ENCODE peak calls at places on chromosomes 7 and 10, in eight cellular contexts. Q is CD8-positive, alpha-beta T cell; E is HCT116; D is neural progenitor cell; S is right lobe of liver; F is pancreas; X is IMR-90; I is lung. W is an unnamed sample. For H3K4me1, the result is how much of the 10 kb centered on the place peaks cover.

GRCh38 chr10:484441-484924 is 205.0 kb downstream of the DIP2C start:
- DNase-seq in Q (no peak), E (no peak), D (peak), S (peak), F (no peak), X (peak), I (peak), W (peak)

GRCh38 chr10:98186681-98187080 is 52.2 kb downstream of the R3HCC1L start:
- DNase-seq in Q (no peak), E (no peak), D (no peak), S (no peak), F (no peak), X (peak), I (no peak), W (no peak)

GRCh38 chr7:38700111-38700510 is 68.9 kb upstream of the AMPH start:
- DNase-seq in Q (no peak), E (no peak), D (no peak), S (no peak), F (no peak), X (no peak), I (no peak), W (no peak)

GRCh38 chr10:104406715-104407517 is 53.3 kb downstream of the CFAP58 start:
- DNase-seq in Q (no peak), E (peak), D (peak), S (no peak), F (no peak), X (peak), I (no peak), W (no peak)

GRCh38 chr10:113060221-113061053 is 110.4 kb downstream of the TCF7L2 start:
- DNase-seq in Q (no peak), E (no peak), D (no peak), S (no peak), F (no peak), X (no peak), I (no peak), W (peak)

GRCh38 chr10:23217471-23217870 is 25.4 kb downstream of the PTF1A start:
- DNase-seq in Q (no peak), E (no peak), D (no peak), S (no peak), F (no peak), X (no peak), I (no peak), W (no peak)

GRCh38 chr7:129925416-129926002 is 27.3 kb downstream of the UBE2H start:
- DNase-seq in Q (no peak), E (no peak), D (no peak), S (no peak), F (no peak), X (peak), I (no peak), W (no peak)

GRCh38 chr10:97612386-97612785 is 20.9 kb downstream of the MORN4 start:
- DNase-seq in Q (no peak), E (peak), D (peak), S (no peak), F (no peak), X (peak), I (no peak), W (peak)

GRCh38 chr7:93601363-93601762 is 26.8 kb upstream of the CALCR start:
- DNase-seq in Q (no peak), E (no peak), D (peak), S (no peak), F (no peak), X (no peak), I (no peak), W (peak)

GRCh38 chr10:90718185-90718584 is 139.7 kb downstream of the HTR7 start:
- DNase-seq in Q (no peak), E (no peak), D (no peak), S (no peak), F (no peak), X (no peak), I (no peak), W (peak)

GRCh38 chr10:46547331-46547880 is 9.1 kb downstream of the GPRIN2 start:
- DNase-seq in Q (no peak), E (no peak), D (no peak), S (peak), F (peak), X (no peak), I (no peak), W (no peak)

GRCh38 chr7:41297167-41297566 is 405.7 kb downstream of the INHBA start:
- DNase-seq in Q (no peak), E (no peak), D (peak), S (no peak), F (no peak), X (no peak), I (no peak), W (no peak)

GRCh38 chr7:131501422-131501821 is 55.0 kb downstream of the PODXL start:
- DNase-seq in Q (no peak), E (no peak), D (no peak), S (no peak), F (no peak), X (peak), I (no peak), W (no peak)

GRCh38 chr7:69837387-69838068 is 239.3 kb downstream of the AUTS2 start:
- DNase-seq in Q (no peak), E (no peak), D (peak), S (no peak), F (no peak), X (no peak), I (no peak), W (peak)

GRCh38 chr7:51067757-51068156 is 248.9 kb downstream of the COBL start:
- DNase-seq in Q (no peak), E (peak), D (peak), S (no peak), F (peak), X (peak), I (peak), W (peak)

GRCh38 chr10:24718031-24718855 is 5.4 kb downstream of the ARHGAP21 start:
- DNase-seq in Q (no peak), E (no peak), D (no peak), S (no peak), F (no peak), X (peak), I (no peak), W (no peak)
- H3K4me1 ChIP-seq in Q (under half), E (under half), D (under half), S (under half), F (under half), X (under half), I (under half), W (under half)

GRCh38 chr7:18553585-18554055 is 58.1 kb downstream of the HDAC9 start:
- DNase-seq in Q (no peak), E (no peak), D (no peak), S (no peak), F (no peak), X (no peak), I (no peak), W (no peak)

GRCh38 chr7:18555120-18555519 is 59.6 kb downstream of the HDAC9 start:
- DNase-seq in Q (no peak), E (no peak), D (no peak), S (no peak), F (no peak), X (peak), I (no peak), W (no peak)

GRCh38 chr7:18552311-18552916 is 56.9 kb downstream of the HDAC9 start:
- DNase-seq in Q (no peak), E (no peak), D (no peak), S (no peak), F (no peak), X (peak), I (no peak), W (no peak)

GRCh38 chr7:18550574-18550973 is 55.0 kb downstream of the HDAC9 start:
- DNase-seq in Q (no peak), E (no peak), D (no peak), S (no peak), F (no peak), X (no peak), I (no peak), W (no peak)

GRCh38 chr7:18552943-18553584 is 57.5 kb downstream of the HDAC9 start:
- DNase-seq in Q (no peak), E (no peak), D (no peak), S (no peak), F (no peak), X (no peak), I (no peak), W (no peak)
- H3K4me3 ChIP-seq in Q (no peak), E (no peak), D (no peak), S (no peak), F (no peak), X (no peak), I (no peak), W (no peak)

DNA sequence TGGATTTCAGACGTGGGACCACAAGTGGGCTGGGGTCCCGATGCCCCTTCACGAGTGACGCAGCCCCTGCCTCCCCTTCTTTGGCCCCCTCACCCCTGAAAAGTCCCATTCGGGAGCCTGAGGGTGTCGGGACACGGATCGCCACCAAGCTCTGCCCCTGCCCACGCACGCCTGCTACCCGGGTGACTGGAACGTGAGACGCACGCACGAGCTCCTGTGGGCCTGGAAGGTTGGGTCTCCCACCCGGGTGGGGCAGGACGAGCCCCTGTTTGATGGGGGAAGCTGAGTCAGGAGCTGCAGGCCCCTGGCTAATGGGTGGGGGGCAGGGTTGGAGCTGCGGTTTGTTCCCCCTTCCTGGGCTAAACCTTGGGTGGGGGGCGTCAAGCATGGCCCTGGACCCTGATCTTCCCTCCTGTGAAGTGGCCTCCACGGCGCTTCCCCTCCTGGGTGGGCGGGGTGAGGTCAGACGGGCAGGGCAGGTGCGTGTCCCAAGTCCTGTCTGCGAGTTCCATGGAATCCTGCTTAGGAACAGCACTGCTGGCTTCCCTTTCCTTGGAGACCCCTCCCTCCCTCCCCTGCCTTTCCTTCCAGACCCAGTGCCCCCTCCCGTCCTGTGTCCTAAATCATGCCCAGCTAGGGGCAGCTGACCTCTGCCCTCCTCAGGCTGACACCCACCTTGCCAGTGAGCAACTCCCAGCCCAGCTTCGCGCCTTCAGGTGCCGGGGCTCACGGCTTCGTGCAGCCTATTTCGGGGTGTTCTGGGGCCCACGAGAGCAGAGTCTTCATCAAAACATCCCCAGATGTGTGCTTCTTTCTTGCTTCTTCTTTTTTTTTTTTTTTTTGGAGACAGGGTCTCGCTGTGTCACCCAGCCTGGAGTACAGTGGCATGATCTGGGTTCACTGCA is 5.3 kb upstream of the TMEM184A start:
- DNase-seq in Q (no peak), E (no peak), D (no peak), S (peak), F (no peak), X (no peak), I (no peak), W (no peak)
- H3K4me1 ChIP-seq in Q (under half), E (under half), D (under half), S (under half), F (under half), X (under half), I (under half), W (under half)

GRCh38 chr10:79241990-79242619 is 105.2 kb upstream of the PPIF start:
- DNase-seq in Q (no peak), E (no peak), D (peak), S (peak), F (peak), X (peak), I (peak), W (peak)
- H3K4me3 ChIP-seq in Q (peak), E (no peak), D (peak), S (peak), F (no peak), X (peak), I (no peak), W (peak)

DNA sequence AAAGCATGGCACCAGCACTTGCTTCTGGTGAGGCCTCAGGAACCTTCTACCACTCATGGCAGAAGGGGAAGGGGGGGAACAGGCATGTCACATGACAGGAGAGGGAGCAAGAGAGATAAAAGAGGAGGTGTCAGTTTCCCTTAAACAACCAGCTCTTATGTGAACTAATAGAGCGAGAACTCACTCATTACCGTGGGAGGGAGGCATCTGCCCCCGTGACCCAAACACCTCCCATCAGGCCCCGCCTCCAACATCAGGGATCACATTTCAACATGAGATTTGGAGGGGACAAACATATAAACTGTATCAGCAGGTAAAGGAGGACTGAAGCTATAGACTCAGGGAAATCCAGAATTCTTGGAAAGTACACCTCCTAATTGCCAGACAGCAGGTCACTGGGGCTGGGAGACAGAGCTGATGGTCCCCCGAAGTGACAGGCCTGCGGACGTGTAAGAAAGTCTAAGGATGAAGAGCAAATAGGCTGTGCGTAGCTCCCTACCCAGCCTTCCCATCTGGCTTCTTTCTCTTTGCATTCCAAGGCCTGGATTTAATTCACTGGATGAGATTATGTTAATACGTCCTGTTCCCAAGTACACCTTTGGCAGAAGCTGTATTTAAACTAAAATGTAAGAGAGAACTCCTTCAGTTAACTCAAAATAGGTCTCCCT is 186.7 kb upstream of the LYZL2 start:
- DNase-seq in Q (no peak), E (no peak), D (peak), S (no peak), F (no peak), X (no peak), I (no peak), W (no peak)
- H3K4me1 ChIP-seq in Q (under half), E (under half), D (under half), S (under half), F (under half), X (under half), I (under half), W (half or more)

GRCh38 chr7:128344431-128344774 is 695 bp upstream of the RBM28 start:
- DNase-seq in Q (no peak), E (no peak), D (no peak), S (no peak), F (no peak), X (no peak), I (no peak), W (no peak)

GRCh38 chr7:128343554-128344430 is at the start of gene RBM28:
- DNase-seq in Q (peak), E (peak), D (peak), S (peak), F (peak), X (peak), I (peak), W (peak)

GRCh38 chr7:128347573-128348147 is 4.0 kb upstream of the RBM28 start:
- DNase-seq in Q (no peak), E (peak), D (peak), S (no peak), F (peak), X (peak), I (no peak), W (peak)

GRCh38 chr7:128341733-128342132 is 2.0 kb downstream of the RBM28 start:
- DNase-seq in Q (no peak), E (no peak), D (no peak), S (no peak), F (no peak), X (no peak), I (no peak), W (no peak)
- H3K4me3 ChIP-seq in Q (no peak), E (no peak), D (no peak), S (no peak), F (no peak), X (no peak), I (no peak), W (no peak)

GRCh38 chr10:69222157-69223027 is 2.3 kb downstream of the HKDC1 start:
- DNase-seq in Q (no peak), E (peak), D (peak), S (no peak), F (no peak), X (peak), I (no peak), W (peak)

GRCh38 chr10:69218831-69219230 is 1.3 kb upstream of the HKDC1 start:
- DNase-seq in Q (no peak), E (no peak), D (no peak), S (no peak), F (no peak), X (no peak), I (no peak), W (no peak)

GRCh38 chr10:69220510-69220909 is 378 bp downstream of the HKDC1 start:
- DNase-seq in Q (no peak), E (no peak), D (no peak), S (no peak), F (no peak), X (no peak), I (peak), W (no peak)

GRCh38 chr10:69217119-69217754 is 2.9 kb upstream of the HKDC1 start:
- DNase-seq in Q (no peak), E (peak), D (no peak), S (no peak), F (no peak), X (peak), I (no peak), W (no peak)

GRCh38 chr10:69220041-69220451 is at the start of gene HKDC1:
- DNase-seq in Q (no peak), E (no peak), D (no peak), S (no peak), F (no peak), X (no peak), I (no peak), W (no peak)
- H3K4me1 ChIP-seq in Q (under half), E (half or more), D (under half), S (under half), F (under half), X (under half), I (under half), W (under half)

W was measured in SJCRH30.